ENCODE peak calls at places on chromosomes 7 and 10, in ten cellular contexts. M, D, Q, A, F, P, I, Y, J and X are unnamed samples.

GRCh38 chr10:50917486-50917885 is 32.1 kb upstream of the A1CF start:
- DNase-seq in D (no peak), J (no peak), I (no peak), M (peak), P (peak), A (no peak), F (no peak), Y (no peak), Q (no peak), X (no peak)

GRCh38 chr7:50682079-50682478 is 100.6 kb downstream of the GRB10 start:
- DNase-seq in A (no peak), Y (no peak), P (no peak), J (no peak), M (no peak), I (no peak), Q (no peak), D (no peak), F (no peak), X (no peak)

GRCh38 chr10:133098426-133099124 is 10.9 kb downstream of the ADGRA1 start:
- DNase-seq in I (no peak), Y (no peak), M (no peak), J (no peak), D (no peak), P (no peak), A (no peak), F (no peak), Q (no peak), X (no peak)

GRCh38 chr10:119597405-119598186 is 832 bp upstream of the TIAL1 start:
- DNase-seq in D (no peak), J (no peak), M (no peak), Y (no peak), F (peak), P (no peak), I (no peak), A (no peak), Q (no peak), X (no peak)

GRCh38 chr7:155598810-155599210 is 45.7 kb upstream of the RBM33 start:
- DNase-seq in Q (peak), I (peak), M (peak), D (peak), F (peak), P (peak), A (peak), J (peak), Y (peak), X (peak)

GRCh38 chr10:12564173-12564572 is 214.8 kb downstream of the CAMK1D start:
- DNase-seq in P (no peak), Y (no peak), M (peak), F (no peak), J (no peak), Q (no peak), D (no peak), I (no peak), A (no peak), X (no peak)

GRCh38 chr10:30828680-30829079 is 199.1 kb upstream of the LYZL2 start:
- DNase-seq in P (peak), M (no peak), Y (no peak), F (no peak), I (no peak), J (no peak), D (no peak), Q (no peak), A (no peak), X (no peak)

GRCh38 chr10:89426230-89426868 is 12.0 kb downstream of the IFIT5 start:
- DNase-seq in I (no peak), Y (no peak), F (peak), Q (no peak), P (peak), J (peak), D (peak), M (peak), A (no peak), X (no peak)

GRCh38 chr7:98400538-98401427 is at the start of gene BAIAP2L1:
- DNase-seq in I (peak), M (peak), A (peak), D (peak), J (peak), Y (peak), Q (peak), P (peak), F (peak), X (no peak)

GRCh38 chr7:81211204-81211603 is 292.4 kb upstream of the SEMA3C start:
- DNase-seq in P (no peak), Q (no peak), D (no peak), A (no peak), F (no peak), I (no peak), M (no peak), J (no peak), Y (no peak), X (no peak)

GRCh38 chr7:97601941-97602457 is 129.9 kb upstream of the TAC1 start:
- DNase-seq in I (no peak), Q (no peak), A (no peak), D (no peak), M (no peak), P (no peak), F (no peak), Y (no peak), J (no peak), X (no peak)

GRCh38 chr10:119283818-119284217 is 76.4 kb downstream of the GRK5 start:
- DNase-seq in F (peak), D (no peak), A (no peak), Q (no peak), P (no peak), M (no peak), J (no peak), I (no peak), Y (no peak), X (no peak)

GRCh38 chr10:22229756-22230330 is 12.0 kb upstream of the EBLN1 start:
- DNase-seq in J (no peak), Q (no peak), A (no peak), I (no peak), M (no peak), P (peak), F (peak), Y (no peak), D (no peak), X (no peak)

GRCh38 chr10:43110318-43111071 is 27.8 kb upstream of the CSGALNACT2 start:
- DNase-seq in I (no peak), Q (no peak), Y (no peak), D (no peak), J (no peak), F (no peak), M (peak), A (peak), P (peak), X (no peak)

GRCh38 chr10:71799112-71799511 is 25.8 kb upstream of the VSIR start:
- DNase-seq in A (no peak), J (no peak), F (no peak), I (no peak), Y (no peak), P (no peak), M (no peak), Q (no peak), D (no peak), X (no peak)

GRCh38 chr10:26739087-26739631 is 41.7 kb downstream of the PDSS1 start:
- DNase-seq in A (no peak), J (no peak), M (no peak), Y (no peak), D (no peak), P (no peak), I (no peak), F (peak), Q (no peak), X (no peak)

GRCh38 chr7:15368653-15369052 is 193.2 kb downstream of the AGMO start:
- DNase-seq in A (no peak), I (no peak), J (no peak), Y (no peak), F (no peak), D (no peak), M (no peak), Q (no peak), P (no peak), X (no peak)

GRCh38 chr10:132539431-132539839 is 1.8 kb downstream of the INPP5A start:
- DNase-seq in M (no peak), F (no peak), A (peak), D (no peak), I (no peak), Y (peak), P (peak), Q (no peak), J (no peak), X (no peak)

GRCh38 chr10:69716711-69717560 is 84.8 kb upstream of the COL13A1 start:
- DNase-seq in P (peak), A (no peak), I (no peak), F (peak), Y (no peak), J (peak), D (no peak), M (peak), Q (no peak), X (no peak)

GRCh38 chr10:27717851-27718250 is 27.8 kb downstream of the MKX start:
- DNase-seq in F (no peak), M (no peak), A (no peak), Y (no peak), I (no peak), P (no peak), Q (no peak), J (no peak), D (no peak), X (no peak)

GRCh38 chr7:18354686-18355085 is 140.9 kb upstream of the HDAC9 start:
- DNase-seq in P (peak), M (no peak), J (no peak), I (no peak), Q (no peak), F (no peak), D (no peak), Y (no peak), A (no peak), X (no peak)

GRCh38 chr10:48306870-48307531 is 524 bp downstream of the MAPK8 start:
- DNase-seq in P (peak), Y (peak), F (no peak), A (peak), Q (no peak), J (peak), D (no peak), I (no peak), M (peak), X (peak)

DNA sequence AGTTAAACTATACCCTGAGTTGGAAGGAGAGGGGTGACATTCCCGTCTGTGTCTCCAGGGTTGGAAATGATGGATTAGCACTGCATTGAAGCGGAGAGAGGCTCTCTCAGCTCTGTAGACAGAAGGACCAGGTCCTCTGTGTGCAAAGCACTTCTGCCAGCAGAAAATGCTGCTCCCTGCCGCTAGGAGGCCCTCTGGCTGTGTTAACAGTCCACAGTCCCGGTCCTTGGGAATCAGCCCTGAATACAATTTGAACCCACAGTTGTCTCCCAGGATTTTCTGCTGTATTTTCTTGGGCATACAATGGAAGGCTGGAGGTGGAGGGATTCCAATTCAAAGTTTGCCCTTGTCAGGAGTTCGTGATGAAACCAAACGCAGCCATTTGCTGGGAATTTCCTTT is 205.1 kb downstream of the GLRX3 start:
- DNase-seq in J (no peak), A (no peak), Q (no peak), D (no peak), Y (no peak), F (peak), M (no peak), P (no peak), I (no peak), X (peak)
- TF ChIP-seq CTCF in J (no peak), A (peak), Q (no peak), D (peak), Y (peak), F (peak), M (no peak), P (no peak), I (no peak), X (no peak)

GRCh38 chr7:120856621-120857352 is 1.2 kb downstream of the TSPAN12 start:
- DNase-seq in P (peak), I (no peak), Q (peak), D (no peak), A (peak), Y (no peak), F (no peak), M (peak), J (peak), X (peak)
- TF ChIP-seq CTCF in P (no peak), I (no peak), Q (no peak), D (no peak), A (no peak), Y (no peak), F (no peak), M (no peak), J (no peak), X (no peak)

GRCh38 chr7:3399858-3400257 is 98.8 kb downstream of the SDK1 start:
- DNase-seq in A (no peak), P (peak), F (peak), Y (no peak), D (no peak), Q (no peak), J (peak), I (no peak), M (peak), X (no peak)
- TF ChIP-seq CTCF in A (peak), P (peak), F (peak), Y (no peak), D (peak), Q (no peak), J (peak), I (no peak), M (peak), X (no peak)

GRCh38 chr7:135232720-135233119 is 918 bp upstream of the STRA8 start:
- DNase-seq in Q (no peak), M (no peak), F (peak), A (no peak), P (no peak), D (no peak), Y (no peak), I (no peak), J (peak), X (no peak)
- TF ChIP-seq CTCF in Q (no peak), M (peak), F (peak), A (no peak), P (peak), D (peak), Y (no peak), I (no peak), J (no peak), X (no peak)

GRCh38 chr7:42833411-42833810 is 78.5 kb downstream of the C7orf25 start:
- DNase-seq in Q (no peak), P (no peak), A (no peak), D (no peak), M (no peak), I (no peak), F (no peak), J (no peak), Y (no peak), X (no peak)
- TF ChIP-seq CTCF in Q (no peak), P (no peak), A (no peak), D (no peak), M (no peak), I (no peak), F (no peak), J (no peak), Y (no peak), X (no peak)

GRCh38 chr7:151744656-151745055 is 132.3 kb downstream of the PRKAG2 start:
- DNase-seq in A (no peak), F (no peak), M (no peak), I (no peak), P (no peak), D (no peak), J (no peak), Q (no peak), Y (no peak), X (no peak)

GRCh38 chr7:151744051-151744580 is 132.8 kb downstream of the PRKAG2 start:
- DNase-seq in A (no peak), Y (no peak), F (no peak), M (no peak), D (no peak), P (no peak), Q (no peak), J (no peak), I (no peak), X (no peak)

GRCh38 chr7:151743481-151743983 is 133.4 kb downstream of the PRKAG2 start:
- DNase-seq in M (no peak), Q (no peak), Y (peak), D (no peak), P (no peak), J (no peak), A (peak), F (no peak), I (no peak), X (no peak)

GRCh38 chr7:151745706-151746105 is 131.2 kb downstream of the PRKAG2 start:
- DNase-seq in Y (no peak), J (no peak), M (no peak), F (no peak), Q (no peak), D (no peak), A (no peak), I (no peak), P (no peak), X (no peak)

GRCh38 chr7:151745090-151745638 is 131.8 kb downstream of the PRKAG2 start:
- DNase-seq in P (peak), F (no peak), A (peak), D (peak), J (peak), I (no peak), M (peak), Y (peak), Q (no peak), X (peak)
- TF ChIP-seq CTCF in P (peak), F (no peak), A (peak), D (peak), J (peak), I (no peak), M (peak), Y (peak), Q (no peak), X (peak)